ENCODE peak calls at places on chromosome X, in five cellular contexts. Q, X, V, P and C are unnamed samples.

GRCh38 chrX:119512145-119512800 is 44.0 kb downstream of the SLC25A5 start:
- DNase-seq in Q (peak; percentile 75), X (peak; percentile 29), V (peak; percentile 88), P (peak; percentile 29), C (peak; percentile 78)

GRCh38 chrX:129984196-129984962 is 1.9 kb downstream of the BCORL1 start:
- DNase-seq in Q (no peak), X (peak; percentile 28), V (peak; percentile 23), P (no peak), C (peak; percentile 20)

GRCh38 chrX:103330601-103331397 is 760 bp downstream of the TCEAL7 start:
- DNase-seq in Q (no peak), X (no peak), V (no peak), P (no peak), C (peak; percentile 10)

GRCh38 chrX:39065051-39065871 is 264.0 kb downstream of the MID1IP1 start:
- DNase-seq in Q (no peak), X (no peak), V (no peak), P (no peak), C (no peak)

GRCh38 chrX:7119927-7120577 is 27.5 kb upstream of the STS start:
- DNase-seq in Q (peak; percentile 31), X (no peak), V (no peak), P (no peak), C (no peak)

GRCh38 chrX:24169211-24169610 is 19.7 kb downstream of the ZFX start:
- DNase-seq in Q (no peak), X (no peak), V (no peak), P (no peak), C (no peak)

GRCh38 chrX:99398578-99398977 is 1011.5 kb downstream of the PCDH19 start:
- DNase-seq in Q (no peak), X (no peak), V (no peak), P (no peak), C (no peak)

GRCh38 chrX:63718010-63718694 is 66.9 kb downstream of the ARHGEF9 start:
- DNase-seq in Q (no peak), X (no peak), V (no peak), P (no peak), C (peak; percentile 1)